ENCODE peak calls at places on chromosomes 5 and 9, in four cellular contexts. N is heart left ventricle, Y is IMR-90, E is SK-N-SH. P is an unnamed sample. For H3K4me1, the result is how much of the 10 kb centered on the place peaks cover.

GRCh38 chr9:98410185-98410697 is 154.8 kb upstream of the TBC1D2 start:
- DNase-seq in Y (peak), N (peak), E (peak), P (no peak)

GRCh38 chr5:149160291-149160787 is 19.0 kb downstream of the ABLIM3 start:
- DNase-seq in E (no peak), Y (no peak), N (no peak), P (no peak)

GRCh38 chr9:136225748-136226679 is 19.6 kb downstream of the QSOX2 start:
- DNase-seq in N (peak), Y (peak), E (peak), P (peak)

GRCh38 chr5:91207248-91207647 is 175.9 kb downstream of the ARRDC3 start:
- DNase-seq in N (no peak), Y (peak), E (no peak), P (no peak)

GRCh38 chr5:123421773-123422172 is 1.4 kb downstream of the CEP120 start:
- DNase-seq in N (no peak), E (no peak), Y (no peak), P (no peak)

GRCh38 chr5:9194509-9194908 is 351.4 kb downstream of the SEMA5A start:
- DNase-seq in N (no peak), E (peak), Y (peak), P (peak)

GRCh38 chr9:35114113-35114847 is 1.4 kb downstream of the ATOSB start:
- DNase-seq in E (peak), N (peak), Y (peak), P (peak)

GRCh38 chr5:133769842-133770241 is 157.5 kb upstream of the FSTL4 start:
- DNase-seq in N (no peak), E (no peak), Y (no peak), P (no peak)

GRCh38 chr5:554284-554988 is 30.2 kb upstream of the SLC9A3 start:
- DNase-seq in Y (no peak), E (no peak), N (no peak), P (no peak)

GRCh38 chr9:83935276-83935890 is 14.2 kb upstream of the KIF27 start:
- DNase-seq in E (no peak), N (no peak), Y (peak), P (peak)

GRCh38 chr5:133742370-133743036 is 130.2 kb upstream of the FSTL4 start:
- DNase-seq in Y (no peak), N (no peak), E (no peak), P (no peak)

GRCh38 chr9:125240649-125240999 is 519 bp downstream of the HSPA5 start:
- DNase-seq in N (no peak), E (no peak), Y (no peak), P (no peak)

GRCh38 chr5:82355053-82355452 is 76.9 kb upstream of the RPS23 start:
- DNase-seq in Y (no peak), E (no peak), N (no peak), P (no peak)

GRCh38 chr9:94083384-94083783 is 880 bp upstream of the PTPDC1 start:
- DNase-seq in E (no peak), Y (no peak), N (no peak), P (no peak)

GRCh38 chr9:129145841-129146292 is 32.2 kb downstream of the IER5L start:
- DNase-seq in N (peak), E (no peak), Y (peak), P (no peak)

GRCh38 chr9:13860019-13860418 is 453.9 kb downstream of the NFIB start:
- DNase-seq in N (no peak), E (no peak), Y (no peak), P (no peak)

GRCh38 chr9:121607434-121608248 is 43.8 kb upstream of the DAB2IP start:
- DNase-seq in E (peak), Y (peak), N (peak), P (no peak)

GRCh38 chr5:60959156-60959555 is 14.2 kb downstream of the NDUFAF2 start:
- DNase-seq in E (peak), N (no peak), Y (peak), P (no peak)

GRCh38 chr5:178507151-178507932 is 82.9 kb downstream of the COL23A1 start:
- DNase-seq in E (no peak), N (no peak), Y (no peak), P (no peak)

GRCh38 chr5:59317023-59317771 is 576.3 kb downstream of the PDE4D start:
- DNase-seq in N (no peak), E (peak), Y (peak), P (peak)

GRCh38 chr9:89319015-89319905 is 960 bp downstream of the SECISBP2 start:
- DNase-seq in Y (no peak), N (no peak), E (peak), P (no peak)

GRCh38 chr5:1511037-1511436 is 12.7 kb downstream of the LPCAT1 start:
- DNase-seq in E (no peak), Y (no peak), N (peak), P (no peak)

GRCh38 chr5:98905857-98906688 is 22.7 kb downstream of the CHD1 start:
- DNase-seq in E (peak), N (no peak), Y (peak), P (no peak)

GRCh38 chr5:112930082-112930344 is 8.0 kb upstream of the REEP5 start:
- DNase-seq in N (no peak), Y (no peak), E (no peak), P (no peak)

GRCh38 chr9:92726971-92727715 is 37.5 kb downstream of the BICD2 start:
- DNase-seq in E (no peak), N (peak), Y (peak), P (no peak)

GRCh38 chr9:122096620-122097415 is 3.7 kb upstream of the TTLL11 start:
- DNase-seq in N (no peak), E (no peak), Y (no peak), P (no peak)

GRCh38 chr5:60354322-60354721 is 345.6 kb downstream of the DEPDC1B start:
- DNase-seq in Y (no peak), N (no peak), E (no peak), P (no peak)

GRCh38 chr5:104061707-104062106 is 499.1 kb upstream of the NUDT12 start:
- DNase-seq in N (no peak), E (no peak), Y (no peak), P (no peak)

GRCh38 chr5:137098238-137098637 is 400.9 kb downstream of the SPOCK1 start:
- DNase-seq in E (no peak), Y (no peak), N (no peak), P (no peak)

GRCh38 chr5:93579561-93580386 is 1.2 kb downstream of the NR2F1-AS1 start:
- DNase-seq in E (peak), N (no peak), Y (peak), P (no peak)

GRCh38 chr9:68794898-68795297 is 89.9 kb downstream of the PIP5K1B start:
- DNase-seq in E (no peak), Y (no peak), N (no peak), P (no peak)

GRCh38 chr5:5719292-5719691 is 296.8 kb downstream of the ICE1 start:
- DNase-seq in E (no peak), Y (no peak), N (no peak), P (no peak)

GRCh38 chr5:170302729-170303501 is 5.3 kb upstream of the LCP2 start:
- DNase-seq in N (peak), E (no peak), Y (no peak), P (no peak)
- H3K4me1 ChIP-seq in N (half or more), E (under half), Y (under half), P (under half)

DNA sequence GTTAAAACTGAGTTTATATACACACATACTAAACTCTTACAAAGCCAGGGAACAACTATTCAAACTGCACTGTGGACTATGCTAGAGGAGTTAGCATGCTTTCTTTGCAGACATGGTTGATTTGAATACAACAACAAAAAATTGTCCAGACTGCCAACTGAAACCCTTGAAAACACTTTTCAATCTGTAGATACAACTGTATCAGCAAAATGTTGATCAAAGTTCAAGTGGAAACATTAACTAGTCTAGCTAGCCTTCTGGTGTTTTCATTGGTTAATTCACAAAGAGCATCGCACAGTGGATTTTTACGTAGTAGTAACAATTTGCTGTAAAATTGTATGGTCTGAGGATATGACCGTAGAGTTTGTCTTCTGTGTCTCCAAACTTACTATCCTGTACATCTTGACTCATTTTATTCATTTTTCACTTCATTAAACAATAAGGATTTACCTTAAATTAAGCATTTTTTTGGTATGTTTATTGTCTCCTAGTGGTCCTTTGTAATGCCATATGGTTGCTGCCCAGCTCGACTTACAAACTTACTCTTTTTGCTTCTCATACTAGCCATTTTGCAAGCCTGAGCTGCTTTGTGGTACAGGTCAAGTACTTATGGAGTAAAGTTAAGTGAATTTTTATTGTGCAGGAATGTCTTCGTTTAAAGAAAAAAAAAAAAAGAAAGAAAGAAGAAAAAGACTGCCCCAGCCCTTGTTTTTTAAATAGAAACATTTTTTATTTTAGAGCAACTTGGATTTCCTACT is 123.4 kb downstream of the ZCCHC7 start:
- DNase-seq in N (no peak), E (no peak), Y (no peak), P (no peak)
- H3K4me1 ChIP-seq in N (under half), E (under half), Y (under half), P (under half)

DNA sequence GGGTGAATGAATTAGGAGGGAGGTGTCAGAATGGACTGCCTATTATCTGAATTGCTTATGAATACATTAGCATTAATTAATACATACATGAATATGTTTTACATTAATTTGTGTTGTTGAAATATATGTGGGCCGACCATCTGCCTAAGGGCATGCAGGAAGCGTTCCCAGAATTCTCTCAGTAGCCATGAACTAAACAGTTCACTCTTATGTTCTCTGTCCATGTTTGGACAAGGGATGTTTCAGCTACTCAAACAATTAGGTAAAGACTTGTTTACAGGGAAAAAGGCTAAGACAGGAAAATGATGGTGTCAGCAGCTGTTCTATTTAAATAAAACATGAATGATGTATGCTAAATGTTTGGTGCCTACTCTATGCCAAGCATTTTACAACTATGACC is 101.2 kb upstream of the SMARCA2 start:
- DNase-seq in N (no peak), E (no peak), Y (no peak), P (no peak)
- H3K4me1 ChIP-seq in N (under half), E (under half), Y (under half), P (under half)

GRCh38 chr9:106920701-106921283 is 57.8 kb downstream of the ZNF462 start:
- DNase-seq in N (peak), E (no peak), Y (peak), P (no peak)
- H3K4me1 ChIP-seq in N (under half), E (under half), Y (under half), P (under half)

DNA sequence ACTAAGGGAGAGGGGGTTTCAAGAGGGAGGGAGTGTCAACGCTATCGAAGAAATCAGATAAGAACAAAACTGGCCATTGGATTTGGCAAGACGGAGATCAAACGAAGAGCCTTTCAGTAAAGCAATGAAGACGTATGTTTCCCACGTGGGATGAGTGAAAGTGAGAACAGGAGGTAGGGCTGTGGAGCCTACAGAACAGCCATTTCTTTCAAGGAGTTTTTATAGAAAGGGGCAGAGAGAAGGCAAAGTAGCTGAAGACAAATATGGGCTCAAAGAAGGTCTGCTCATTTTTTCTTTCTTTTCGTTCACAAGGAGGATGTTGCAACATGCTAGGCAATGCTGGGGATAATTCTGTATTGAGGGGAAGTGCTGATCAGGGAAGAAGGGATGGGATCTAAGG is 98.3 kb downstream of the SUSD1 start:
- DNase-seq in Y (no peak), N (no peak), E (no peak), P (no peak)
- H3K4me1 ChIP-seq in Y (under half), N (half or more), E (under half), P (under half)

GRCh38 chr9:22084336-22085035 is 75.4 kb upstream of the CDKN2B start:
- DNase-seq in N (no peak), E (no peak), Y (peak), P (no peak)
- H3K4me1 ChIP-seq in N (under half), E (under half), Y (under half), P (under half)

GRCh38 chr5:73792687-73793320 is 166.8 kb downstream of the ARHGEF28 start:
- DNase-seq in N (peak), E (peak), Y (peak), P (peak)

GRCh38 chr5:73797142-73797530 is 171.1 kb downstream of the ARHGEF28 start:
- DNase-seq in N (no peak), E (no peak), Y (peak), P (no peak)

GRCh38 chr5:73791389-73791788 is 165.4 kb downstream of the ARHGEF28 start:
- DNase-seq in E (no peak), N (no peak), Y (no peak), P (no peak)

GRCh38 chr5:73796164-73797141 is 170.5 kb downstream of the ARHGEF28 start:
- DNase-seq in E (no peak), N (peak), Y (peak), P (no peak)

GRCh38 chr5:73793911-73794310 is 167.9 kb downstream of the ARHGEF28 start:
- DNase-seq in E (no peak), Y (peak), N (no peak), P (no peak)
- H3K4me1 ChIP-seq in E (under half), Y (under half), N (under half), P (under half)

GRCh38 chr9:18366184-18366583 is 107.8 kb upstream of the ADAMTSL1 start:
- DNase-seq in Y (no peak), N (no peak), E (no peak), P (no peak)

GRCh38 chr9:18368206-18368605 is 105.7 kb upstream of the ADAMTSL1 start:
- DNase-seq in N (no peak), E (no peak), Y (peak), P (no peak)

GRCh38 chr9:18361621-18362020 is 112.3 kb upstream of the ADAMTSL1 start:
- DNase-seq in Y (no peak), E (no peak), N (no peak), P (no peak)

GRCh38 chr9:18362901-18363685 is 110.9 kb upstream of the ADAMTSL1 start:
- DNase-seq in E (no peak), N (peak), Y (peak), P (no peak)

GRCh38 chr9:18365651-18366050 is 108.3 kb upstream of the ADAMTSL1 start:
- DNase-seq in N (no peak), E (no peak), Y (no peak), P (no peak)
- H3K4me1 ChIP-seq in N (under half), E (under half), Y (under half), P (under half)

GRCh38 chr9:134371731-134372130 is 45.5 kb downstream of the RXRA start:
- DNase-seq in E (no peak), Y (no peak), N (peak), P (peak)
- H3K4me1 ChIP-seq in E (under half), Y (under half), N (half or more), P (half or more)

P was measured in prostate gland.